ENCODE peak calls at places on chromosomes 6 and 20, in eight cellular contexts. G, E, B, A, V, K, M and R are unnamed samples.

GRCh38 chr6:89580997-89581666 is 57.4 kb downstream of the LYRM2 start:
- DNase-seq in G (no peak), E (no peak), B (no peak), A (no peak), V (no peak), K (no peak), M (no peak), R (no peak)

GRCh38 chr6:126574301-126574700 is 234.4 kb downstream of the CENPW start:
- DNase-seq in G (no peak), E (no peak), B (no peak), A (no peak), V (no peak), K (no peak), M (no peak), R (no peak)

GRCh38 chr6:13203145-13203544 is 125.2 kb downstream of the TBC1D7 start:
- DNase-seq in G (peak), E (no peak), B (no peak), A (no peak), V (no peak), K (no peak), M (no peak), R (no peak)

GRCh38 chr6:150099953-150100352 is 31.0 kb upstream of the ULBP3 start:
- DNase-seq in G (no peak), E (no peak), B (no peak), A (no peak), V (no peak), K (no peak), M (no peak), R (no peak)

GRCh38 chr6:96002576-96002910 is 13.2 kb upstream of the FUT9 start:
- DNase-seq in G (no peak), E (no peak), B (no peak), A (no peak), V (no peak), K (no peak), M (no peak), R (no peak)

GRCh38 chr6:39203398-39203797 is 25.9 kb downstream of the KCNK5 start:
- DNase-seq in G (no peak), E (no peak), B (no peak), A (no peak), V (no peak), K (no peak), M (no peak), R (no peak)

GRCh38 chr6:45548657-45549515 is 171.2 kb upstream of the SUPT3H start:
- DNase-seq in G (no peak), E (no peak), B (no peak), A (no peak), V (no peak), K (no peak), M (no peak), R (no peak)

GRCh38 chr6:11275598-11275997 is 43.1 kb upstream of the NEDD9 start:
- DNase-seq in G (peak), E (no peak), B (no peak), A (no peak), V (no peak), K (no peak), M (no peak), R (no peak)

GRCh38 chr6:85287158-85287557 is 162.7 kb upstream of the NT5E start:
- DNase-seq in G (no peak), E (no peak), B (no peak), A (no peak), V (no peak), K (no peak), M (no peak), R (no peak)

GRCh38 chr6:128500017-128500416 is 20.4 kb downstream of the PTPRK start:
- DNase-seq in G (peak), E (peak), B (no peak), A (no peak), V (no peak), K (no peak), M (no peak), R (no peak)

GRCh38 chr6:111610548-111611172 is 5.0 kb upstream of the TRAF3IP2 start:
- DNase-seq in G (no peak), E (no peak), B (no peak), A (no peak), V (no peak), K (no peak), M (no peak), R (no peak)

GRCh38 chr20:2382833-2383232 is 2.1 kb downstream of the TGM6 start:
- DNase-seq in G (no peak), E (peak), B (no peak), A (peak), V (no peak), K (peak), M (no peak), R (no peak)

GRCh38 chr6:168411130-168411529 is 29.9 kb upstream of the SMOC2 start:
- DNase-seq in G (no peak), E (no peak), B (no peak), A (no peak), V (no peak), K (no peak), M (no peak), R (no peak)

GRCh38 chr6:45388328-45388727 is 10.6 kb upstream of the SUPT3H start:
- DNase-seq in G (no peak), E (peak), B (no peak), A (no peak), V (peak), K (no peak), M (no peak), R (no peak)

GRCh38 chr6:73680289-73680688 is 15.7 kb upstream of the CD109 start:
- DNase-seq in G (no peak), E (no peak), B (no peak), A (peak), V (no peak), K (no peak), M (no peak), R (no peak)

GRCh38 chr6:47780510-47781356 is 1.1 kb upstream of the OPN5 start:
- DNase-seq in G (peak), E (peak), B (no peak), A (peak), V (peak), K (peak), M (peak), R (peak)

GRCh38 chr20:47464380-47465101 is 37.1 kb upstream of the NCOA3 start:
- DNase-seq in G (peak), E (peak), B (peak), A (peak), V (peak), K (peak), M (no peak), R (no peak)

GRCh38 chr6:104326173-104327001 is 533.3 kb downstream of the HACE1 start:
- DNase-seq in G (no peak), E (peak), B (no peak), A (peak), V (peak), K (peak), M (no peak), R (no peak)

GRCh38 chr6:142942805-142943227 is 2.2 kb downstream of the HIVEP2 start:
- DNase-seq in G (peak), E (peak), B (no peak), A (peak), V (peak), K (peak), M (no peak), R (no peak)

GRCh38 chr20:45406260-45407066 is 1.6 kb upstream of the DBNDD2 start:
- DNase-seq in G (peak), E (peak), B (peak), A (peak), V (no peak), K (no peak), M (peak), R (peak)

GRCh38 chr20:57398901-57399535 is 7.8 kb downstream of the RBM38 start:
- DNase-seq in G (no peak), E (no peak), B (no peak), A (no peak), V (no peak), K (no peak), M (no peak), R (no peak)

GRCh38 chr6:28807682-28808280 is 116.0 kb downstream of the TRIM27 start:
- DNase-seq in G (peak), E (peak), B (no peak), A (peak), V (peak), K (peak), M (peak), R (peak)

GRCh38 chr6:28769626-28770402 is 154.0 kb downstream of the TRIM27 start:
- DNase-seq in G (peak), E (peak), B (no peak), A (peak), V (peak), K (peak), M (peak), R (peak)

GRCh38 chr6:129276986-129277385 is 394.0 kb downstream of the LAMA2 start:
- DNase-seq in G (no peak), E (no peak), B (no peak), A (no peak), V (no peak), K (no peak), M (no peak), R (no peak)

GRCh38 chr20:35328095-35328685 is 36.0 kb upstream of the FAM83C start:
- DNase-seq in G (no peak), E (no peak), B (no peak), A (no peak), V (no peak), K (no peak), M (no peak), R (no peak)

DNA sequence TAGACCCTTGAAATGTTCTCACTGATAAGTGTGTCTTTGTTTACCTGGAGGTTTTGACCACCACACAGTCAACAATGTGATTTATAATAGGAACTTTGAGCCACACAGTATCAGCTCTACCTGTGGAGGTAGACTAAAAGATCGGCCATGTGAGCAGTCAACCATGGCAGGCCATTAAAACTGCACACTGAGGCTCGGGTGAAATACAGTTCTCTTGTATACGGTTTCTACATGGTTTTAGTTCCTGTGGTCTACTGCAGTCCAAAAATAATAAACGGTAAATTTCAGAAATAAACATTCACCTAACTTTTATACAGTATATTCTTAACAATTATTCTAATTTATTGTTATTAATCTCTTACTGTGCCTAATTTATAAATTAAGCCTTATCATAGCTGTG is 47.2 kb downstream of the TRIM38 start:
- DNase-seq in G (no peak), E (no peak), B (no peak), A (no peak), V (no peak), K (no peak), M (no peak), R (no peak)
- TF ChIP-seq CTCF in G (no peak), E (no peak), B (no peak), A (no peak), V (no peak), K (no peak), M (no peak), R (no peak)

GRCh38 chr6:31356216-31356945 is 598 bp downstream of the HLA-B start:
- DNase-seq in G (no peak), E (peak), B (peak), A (peak), V (peak), K (no peak), M (peak), R (peak)
- TF ChIP-seq CTCF in G (no peak), E (no peak), B (no peak), A (peak), V (no peak), K (no peak), M (no peak), R (no peak)

GRCh38 chr20:63934271-63935068 is 21.7 kb downstream of the UCKL1 start:
- DNase-seq in G (no peak), E (no peak), B (no peak), A (no peak), V (no peak), K (no peak), M (peak), R (peak)
- TF ChIP-seq CTCF in G (peak), E (no peak), B (no peak), A (no peak), V (peak), K (peak), M (peak), R (peak)

DNA sequence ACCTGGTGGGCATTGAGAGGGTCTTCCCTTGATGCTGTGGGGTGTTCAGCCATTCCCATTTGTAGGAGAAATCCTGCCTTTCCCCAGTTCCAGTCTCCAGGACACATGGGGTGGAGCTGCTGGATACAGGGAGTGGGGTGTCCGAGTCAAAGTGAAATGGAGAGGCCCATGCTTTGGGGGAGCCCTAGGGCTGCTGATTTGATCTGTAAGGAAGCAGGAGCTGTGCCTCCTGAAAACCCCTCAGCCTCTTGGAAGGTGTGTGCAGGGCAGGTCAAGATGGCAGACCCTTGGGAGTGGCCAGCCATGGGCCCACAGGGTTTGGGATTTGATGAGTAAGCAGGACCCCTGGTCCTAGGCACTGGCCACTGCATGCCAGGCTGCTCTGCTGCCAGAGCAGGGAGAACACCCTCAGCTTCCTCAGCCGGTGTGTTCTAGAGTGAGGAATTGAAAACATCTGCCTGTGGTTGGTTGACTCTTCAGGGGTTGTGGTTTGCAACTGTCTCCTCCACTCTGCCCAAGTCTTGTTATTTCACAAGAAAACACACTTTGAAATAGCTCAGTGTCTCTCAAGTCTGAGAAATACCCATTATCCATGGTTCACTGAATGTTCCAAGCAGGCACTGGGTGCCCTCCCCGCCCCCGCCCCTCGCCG is 81.9 kb downstream of the SERAC1 start:
- DNase-seq in G (no peak), E (peak), B (no peak), A (no peak), V (peak), K (peak), M (no peak), R (no peak)
- TF ChIP-seq CTCF in G (no peak), E (no peak), B (no peak), A (no peak), V (no peak), K (no peak), M (no peak), R (no peak)

GRCh38 chr6:122722746-122723145 is 56.8 kb upstream of the FABP7 start:
- DNase-seq in G (no peak), E (peak), B (no peak), A (no peak), V (peak), K (peak), M (no peak), R (no peak)

GRCh38 chr6:122730334-122730733 is 49.2 kb upstream of the FABP7 start:
- DNase-seq in G (no peak), E (no peak), B (no peak), A (no peak), V (no peak), K (no peak), M (no peak), R (no peak)

GRCh38 chr6:122730775-122731386 is 48.6 kb upstream of the FABP7 start:
- DNase-seq in G (peak), E (peak), B (no peak), A (peak), V (peak), K (peak), M (peak), R (peak)

GRCh38 chr6:122726649-122727048 is 52.9 kb upstream of the FABP7 start:
- DNase-seq in G (peak), E (peak), B (no peak), A (peak), V (peak), K (peak), M (peak), R (peak)
- TF ChIP-seq CTCF in G (peak), E (peak), B (no peak), A (peak), V (peak), K (peak), M (peak), R (peak)

DNA sequence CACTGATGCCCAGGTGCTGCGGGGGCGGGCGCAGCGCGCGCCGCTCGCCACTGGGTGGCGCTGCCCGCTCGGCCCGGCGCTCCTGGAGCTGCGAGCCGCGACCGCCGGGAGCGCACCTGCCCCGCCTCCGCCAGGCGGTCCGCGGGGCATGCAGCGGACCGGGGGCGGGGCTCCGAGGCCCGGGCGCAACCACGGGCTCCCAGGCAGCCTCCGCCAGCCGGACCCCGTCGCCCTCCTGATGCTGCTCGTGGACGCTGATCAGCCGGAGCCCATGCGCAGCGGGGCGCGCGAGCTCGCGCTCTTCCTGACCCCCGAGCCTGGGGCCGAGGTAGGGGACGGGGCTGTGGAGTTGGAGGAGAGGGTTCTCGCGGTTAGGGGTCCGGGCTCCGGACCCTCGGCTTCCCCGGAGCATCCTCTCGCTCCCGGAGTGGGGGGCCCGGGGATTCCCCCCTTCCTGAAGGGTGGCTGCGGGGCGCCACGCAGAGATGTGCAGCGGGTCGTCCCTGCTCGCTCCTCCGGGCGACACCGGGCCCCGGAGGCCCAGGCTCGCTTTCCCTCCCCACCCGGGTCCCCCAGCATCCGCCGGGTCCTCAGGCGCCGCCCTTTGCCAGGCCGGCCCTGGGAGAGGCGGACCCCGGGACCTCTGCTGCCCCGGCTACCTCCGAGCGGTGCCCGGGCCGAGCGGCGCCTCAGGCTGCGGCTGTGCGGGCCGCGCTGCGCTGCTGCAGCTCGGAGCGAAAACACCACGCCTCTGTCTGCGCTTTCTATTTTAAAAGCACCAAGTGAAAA is at the start of gene BCAS4:
- DNase-seq in G (peak), E (peak), B (peak), A (peak), V (peak), K (peak), M (peak), R (peak)
- TF ChIP-seq CTCF in G (peak), E (peak), B (peak), A (peak), V (peak), K (peak), M (no peak), R (peak)